ENCODE peak calls at places on chromosomes 6 and 20, in nine cellular contexts. J is HFF-Myc; K is stimulated activated CD8-positive, alpha-beta memory T cell treated with anti-CD3 and anti-CD28 coated beads, Interleukin-15, amount 100 ng/mL, for 24 hours; U is naive thymus-derived CD8-positive, alpha-beta T cell; V is effector CD4-positive, alpha-beta T cell; Z is ovary; T is left lung; M is activated naive CD4-positive, alpha-beta T cell; P is naive thymus-derived CD4-positive, alpha-beta T cell. E is an unnamed sample.

GRCh38 chr20:37471741-37472235 is 49.3 kb upstream of the NNAT start:
- DNase-seq in T (no peak), P (no peak), K (no peak), Z (no peak), U (no peak), J (no peak), V (no peak), M (no peak), E (no peak)

GRCh38 chr6:112022749-112023148 is 31.2 kb upstream of the CCN6 start:
- DNase-seq in P (no peak), M (no peak), V (no peak), J (no peak), U (no peak), Z (no peak), T (no peak), K (no peak), E (no peak)

GRCh38 chr6:75563032-75563431 is 38.6 kb upstream of the SENP6 start:
- DNase-seq in U (no peak), T (no peak), J (peak; percentile 35), P (no peak), Z (no peak), M (no peak), V (no peak), K (no peak), E (no peak)

GRCh38 chr6:145028144-145028818 is 707.0 kb downstream of the EPM2A start:
- DNase-seq in K (no peak), U (no peak), T (no peak), J (no peak), M (no peak), P (no peak), V (no peak), Z (no peak), E (no peak)

GRCh38 chr6:154895841-154896240 is 99.3 kb upstream of the TIAM2 start:
- DNase-seq in P (no peak), Z (no peak), K (no peak), V (no peak), T (no peak), M (no peak), J (no peak), U (no peak), E (no peak)

GRCh38 chr6:7707787-7708186 is 18.1 kb upstream of the BMP6 start:
- DNase-seq in U (no peak), J (no peak), T (no peak), V (no peak), Z (no peak), P (no peak), K (no peak), M (no peak), E (no peak)

GRCh38 chr6:107436881-107437280 is 22.5 kb downstream of the PDSS2 start:
- DNase-seq in M (no peak), V (no peak), U (no peak), K (no peak), Z (no peak), J (no peak), T (no peak), P (no peak), E (no peak)

GRCh38 chr20:37406010-37406998 is 60.4 kb downstream of the SRC start:
- DNase-seq in T (peak; percentile 84), M (no peak), J (no peak), V (no peak), P (peak; percentile 64), K (peak; percentile 22), U (no peak), Z (peak; percentile 55), E (no peak)

GRCh38 chr6:56984374-56984773 is 29.5 kb downstream of the BEND6 start:
- DNase-seq in P (no peak), K (no peak), J (no peak), Z (no peak), T (no peak), U (no peak), M (no peak), V (no peak), E (no peak)

GRCh38 chr20:7459123-7459522 is 481.1 kb downstream of the HAO1 start:
- DNase-seq in P (no peak), U (no peak), J (no peak), M (no peak), T (no peak), K (no peak), V (no peak), Z (no peak), E (no peak)

GRCh38 chr6:166591961-166592520 is 5.6 kb upstream of the RAMACL start:
- DNase-seq in K (no peak), M (no peak), Z (no peak), T (no peak), V (no peak), J (no peak), U (no peak), P (no peak), E (no peak)

GRCh38 chr6:6678185-6678671 is 89.7 kb downstream of the LY86 start:
- DNase-seq in U (no peak), M (no peak), V (no peak), T (peak; percentile 39), K (no peak), J (no peak), Z (no peak), P (no peak), E (no peak)

GRCh38 chr6:162854228-162854627 is 126.5 kb downstream of the PACRG start:
- DNase-seq in V (no peak), J (no peak), U (no peak), P (no peak), Z (no peak), K (no peak), T (no peak), M (no peak), E (no peak)

GRCh38 chr20:36830791-36831691 is 44.9 kb upstream of the TLDC2 start:
- DNase-seq in K (no peak), M (no peak), V (no peak), T (no peak), U (no peak), P (no peak), J (no peak), Z (peak; percentile 71), E (no peak)

GRCh38 chr20:35387334-35387733 is 24.4 kb downstream of the UQCC1 start:
- DNase-seq in J (peak; percentile 59), Z (no peak), K (no peak), U (no peak), P (no peak), M (no peak), T (no peak), V (no peak), E (peak; percentile 50)

GRCh38 chr6:158292016-158292415 is 20.2 kb upstream of the TULP4 start:
- DNase-seq in M (no peak), K (no peak), J (no peak), U (no peak), Z (no peak), V (no peak), T (no peak), P (no peak), E (no peak)

GRCh38 chr6:51842487-51843469 is 244.6 kb downstream of the PKHD1 start:
- DNase-seq in V (no peak), P (no peak), K (no peak), T (no peak), Z (no peak), M (no peak), U (no peak), J (no peak), E (no peak)

GRCh38 chr6:74091133-74091793 is 395.3 kb downstream of the CD109 start:
- DNase-seq in P (no peak), K (no peak), V (no peak), U (no peak), J (no peak), T (no peak), Z (no peak), M (no peak), E (no peak)

GRCh38 chr6:111985202-111985731 is 68.6 kb upstream of the CCN6 start:
- DNase-seq in J (no peak), V (no peak), K (no peak), U (no peak), Z (no peak), M (no peak), T (no peak), P (no peak), E (no peak)